ENCODE peak calls at places on chromosomes 12 and 14, in four cellular contexts. U is GM04504, B is NCI-H526, H is testis. L is an unnamed sample.

GRCh38 chr14:50225067-50225973 is 6.1 kb downstream of the SOS2 start:
- DNase-seq in U (peak), B (no peak), H (peak), L (no peak)

GRCh38 chr12:123113038-123113437 is 37.9 kb downstream of the PITPNM2 start:
- DNase-seq in U (no peak), B (peak), H (no peak), L (no peak)

GRCh38 chr12:662541-663292 is 528 bp downstream of the NINJ2 start:
- DNase-seq in U (no peak), B (no peak), H (no peak), L (no peak)

GRCh38 chr12:16285586-16285985 is 8.1 kb upstream of the SLC15A5 start:
- DNase-seq in U (no peak), B (no peak), H (no peak), L (no peak)

GRCh38 chr14:87712386-87713113 is 280.4 kb downstream of the GALC start:
- DNase-seq in U (no peak), B (no peak), H (no peak), L (no peak)

GRCh38 chr12:42172811-42173210 is 28.1 kb upstream of the GXYLT1 start:
- DNase-seq in U (no peak), B (no peak), H (no peak), L (no peak)

GRCh38 chr12:71045781-71046180 is 112.0 kb downstream of the TSPAN8 start:
- DNase-seq in U (no peak), B (no peak), H (no peak), L (no peak)

GRCh38 chr12:124240493-124240892 is 54.4 kb upstream of the RFLNA start:
- DNase-seq in U (no peak), B (peak), H (no peak), L (no peak)

GRCh38 chr14:35978561-35978960 is 152.4 kb downstream of the BRMS1L start:
- DNase-seq in U (no peak), B (no peak), H (no peak), L (no peak)

GRCh38 chr12:78759387-78759786 is 105.2 kb upstream of the SYT1 start:
- DNase-seq in U (peak), B (no peak), H (no peak), L (no peak)

GRCh38 chr12:116303929-116304328 is 26.4 kb upstream of the MED13L start:
- DNase-seq in U (peak), B (no peak), H (no peak), L (no peak)

GRCh38 chr14:91114079-91115065 is 499 bp downstream of the DGLUCY start:
- DNase-seq in U (no peak), B (peak), H (peak), L (peak)

GRCh38 chr14:34018564-34019244 is 67.8 kb upstream of the EGLN3 start:
- DNase-seq in U (no peak), B (peak), H (peak), L (no peak)

GRCh38 chr12:121709478-121709890 is 3.1 kb upstream of the TMEM120B start:
- DNase-seq in U (no peak), B (no peak), H (no peak), L (no peak)

GRCh38 chr14:77799863-77800730 is at the start of gene ADCK1:
- DNase-seq in U (peak), B (peak), H (peak), L (peak)

GRCh38 chr12:54082402-54082892 is 28.8 kb downstream of the HOXC4 start:
- DNase-seq in U (no peak), B (peak), H (peak), L (no peak)

GRCh38 chr14:101196051-101196450 is 292.5 kb upstream of the RTL1 start:
- DNase-seq in U (no peak), B (no peak), H (no peak), L (no peak)

GRCh38 chr12:119412811-119413794 is 78.6 kb downstream of the CCDC60 start:
- DNase-seq in U (peak), B (peak), H (peak), L (no peak)

GRCh38 chr14:98290596-98290995 is 981.4 kb downstream of the BCL11B start:
- DNase-seq in U (no peak), B (no peak), H (no peak), L (no peak)

GRCh38 chr12:5230861-5231260 is 187.2 kb downstream of the KCNA5 start:
- DNase-seq in U (no peak), B (no peak), H (no peak), L (no peak)

GRCh38 chr14:96501383-96501745 is 818 bp upstream of the PAPOLA start:
- DNase-seq in U (no peak), B (no peak), H (peak), L (no peak)

GRCh38 chr14:62468946-62469345 is 576.3 kb downstream of the KCNH5 start:
- DNase-seq in U (no peak), B (no peak), H (no peak), L (no peak)

GRCh38 chr12:122959566-122960192 is 6.6 kb downstream of the ABCB9 start:
- DNase-seq in U (no peak), B (no peak), H (no peak), L (no peak)

GRCh38 chr12:24396266-24396665 is 446.8 kb upstream of the SOX5 start:
- DNase-seq in U (no peak), B (no peak), H (no peak), L (no peak)

GRCh38 chr14:22544406-22544805 is 44.6 kb downstream of the DAD1 start:
- DNase-seq in U (no peak), B (no peak), H (no peak), L (no peak)

GRCh38 chr12:112013601-112014402 is 576 bp downstream of the ERP29 start:
- DNase-seq in U (peak), B (peak), H (peak), L (peak)

GRCh38 chr12:77999074-77999715 is 168.5 kb downstream of the NAV3 start:
- DNase-seq in U (no peak), B (no peak), H (no peak), L (no peak)

GRCh38 chr12:96354844-96355534 is 45.2 kb downstream of the CDK17 start:
- DNase-seq in U (no peak), B (no peak), H (no peak), L (no peak)

GRCh38 chr12:26523708-26524150 is 309.3 kb downstream of the ITPR2 start:
- DNase-seq in U (peak), B (no peak), H (peak), L (no peak)

GRCh38 chr14:79820866-79821535 is 390.3 kb downstream of the DIO2 start:
- DNase-seq in U (no peak), B (no peak), H (no peak), L (no peak)

GRCh38 chr14:99177046-99177655 is 94.8 kb downstream of the BCL11B start:
- DNase-seq in U (no peak), B (no peak), H (no peak), L (no peak)